ENCODE peak calls at places on chromosomes 12 and 14, in seven cellular contexts. C is cardiac muscle cell, P is Peyer's patch, M is glutamatergic neuron, J is fibroblast of villous mesenchyme, I is nephron progenitor cell, U is astrocyte of the spinal cord. E is an unnamed sample.

GRCh38 chr14:50335389-50335788 is 23.3 kb downstream of the DMAC2L start:
- DNase-seq in P (peak; percentile 61), C (peak; percentile 39), I (peak; percentile 27), U (peak; percentile 83), J (peak; percentile 75), M (peak; percentile 47), E (peak; percentile 42)

GRCh38 chr12:127262658-127263057 is 1004.3 kb upstream of the TMEM132C start:
- DNase-seq in J (no peak), C (no peak), U (no peak), I (no peak), P (no peak), M (no peak), E (no peak)

GRCh38 chr12:19857197-19857596 is 417.9 kb downstream of the AEBP2 start:
- DNase-seq in M (no peak), I (no peak), J (no peak), C (no peak), U (no peak), P (no peak), E (no peak)

GRCh38 chr14:80681651-80682050 is 259.9 kb downstream of the CEP128 start:
- DNase-seq in J (no peak), M (no peak), I (no peak), U (no peak), P (no peak), C (no peak), E (no peak)

GRCh38 chr12:124504273-124505000 is 63.0 kb downstream of the NCOR2 start:
- DNase-seq in C (no peak), U (no peak), P (no peak), I (no peak), J (peak; percentile 90), M (no peak), E (no peak)

GRCh38 chr14:76653875-76654572 is 107.2 kb upstream of the VASH1 start:
- DNase-seq in I (no peak), C (no peak), J (no peak), P (no peak), U (no peak), M (no peak), E (no peak)

GRCh38 chr12:51926718-51927117 is 19.4 kb downstream of the ACVRL1 start:
- DNase-seq in C (peak; percentile 36), M (no peak), J (peak; percentile 49), U (no peak), P (peak; percentile 81), I (no peak), E (peak; percentile 70)

GRCh38 chr14:20350280-20350679 is 6.8 kb downstream of the PARP2 start:
- DNase-seq in J (peak; percentile 36), I (no peak), P (no peak), C (no peak), M (no peak), U (no peak), E (no peak)

GRCh38 chr14:30573203-30573814 is 14.4 kb downstream of the G2E3 start:
- DNase-seq in M (no peak), C (no peak), J (peak; percentile 77), U (peak; percentile 59), I (no peak), P (no peak), E (no peak)

GRCh38 chr12:93358821-93359220 is 18.9 kb upstream of the NUDT4 start:
- DNase-seq in C (no peak), I (no peak), M (no peak), P (no peak), J (no peak), U (peak; percentile 18), E (no peak)

GRCh38 chr12:13504074-13504473 is 307.5 kb downstream of the EMP1 start:
- DNase-seq in M (no peak), P (no peak), I (no peak), C (no peak), J (no peak), U (peak; percentile 46), E (no peak)

GRCh38 chr12:6332459-6332858 is 9.4 kb downstream of the TNFRSF1A start:
- DNase-seq in J (peak; percentile 53), C (no peak), U (peak; percentile 74), I (no peak), M (no peak), P (no peak), E (no peak)

GRCh38 chr14:76902591-76902990 is 76.4 kb downstream of the LRRC74A start:
- DNase-seq in C (no peak), U (no peak), P (no peak), I (no peak), J (no peak), M (no peak), E (no peak)

GRCh38 chr12:104604995-104605675 is 148.4 kb downstream of the CHST11 start:
- DNase-seq in P (no peak), C (no peak), I (peak; percentile 30), U (no peak), J (peak; percentile 51), M (peak; percentile 46), E (no peak)

GRCh38 chr12:13173537-13173936 is 23.0 kb upstream of the EMP1 start:
- DNase-seq in I (no peak), U (peak; percentile 95), C (no peak), J (peak; percentile 88), M (no peak), P (peak; percentile 61), E (no peak)

GRCh38 chr12:122123051-122123760 is 44.6 kb downstream of the MLXIP start:
- DNase-seq in M (peak; percentile 81), J (peak; percentile 79), I (peak; percentile 85), U (peak; percentile 72), P (peak; percentile 88), C (peak; percentile 78), E (peak; percentile 81)

GRCh38 chr12:120688527-120689071 is 1.6 kb downstream of the MLEC start:
- DNase-seq in M (no peak), J (peak; percentile 45), U (peak; percentile 56), C (peak; percentile 18), P (peak; percentile 73), I (no peak), E (peak; percentile 32)

GRCh38 chr12:120684523-120684932 is 2.4 kb upstream of the MLEC start:
- DNase-seq in J (peak; percentile 75), I (no peak), P (no peak), C (no peak), M (no peak), U (no peak), E (no peak)

GRCh38 chr12:120687570-120688289 is 781 bp downstream of the MLEC start:
- DNase-seq in U (no peak), P (no peak), M (no peak), J (peak; percentile 27), I (peak; percentile 26), C (peak; percentile 47), E (no peak)

GRCh38 chr12:120686151-120686689 is 729 bp upstream of the MLEC start:
- DNase-seq in J (peak; percentile 98), C (peak; percentile 100), U (peak; percentile 97), M (peak; percentile 93), I (peak; percentile 96), P (peak; percentile 99), E (peak; percentile 98)

DNA sequence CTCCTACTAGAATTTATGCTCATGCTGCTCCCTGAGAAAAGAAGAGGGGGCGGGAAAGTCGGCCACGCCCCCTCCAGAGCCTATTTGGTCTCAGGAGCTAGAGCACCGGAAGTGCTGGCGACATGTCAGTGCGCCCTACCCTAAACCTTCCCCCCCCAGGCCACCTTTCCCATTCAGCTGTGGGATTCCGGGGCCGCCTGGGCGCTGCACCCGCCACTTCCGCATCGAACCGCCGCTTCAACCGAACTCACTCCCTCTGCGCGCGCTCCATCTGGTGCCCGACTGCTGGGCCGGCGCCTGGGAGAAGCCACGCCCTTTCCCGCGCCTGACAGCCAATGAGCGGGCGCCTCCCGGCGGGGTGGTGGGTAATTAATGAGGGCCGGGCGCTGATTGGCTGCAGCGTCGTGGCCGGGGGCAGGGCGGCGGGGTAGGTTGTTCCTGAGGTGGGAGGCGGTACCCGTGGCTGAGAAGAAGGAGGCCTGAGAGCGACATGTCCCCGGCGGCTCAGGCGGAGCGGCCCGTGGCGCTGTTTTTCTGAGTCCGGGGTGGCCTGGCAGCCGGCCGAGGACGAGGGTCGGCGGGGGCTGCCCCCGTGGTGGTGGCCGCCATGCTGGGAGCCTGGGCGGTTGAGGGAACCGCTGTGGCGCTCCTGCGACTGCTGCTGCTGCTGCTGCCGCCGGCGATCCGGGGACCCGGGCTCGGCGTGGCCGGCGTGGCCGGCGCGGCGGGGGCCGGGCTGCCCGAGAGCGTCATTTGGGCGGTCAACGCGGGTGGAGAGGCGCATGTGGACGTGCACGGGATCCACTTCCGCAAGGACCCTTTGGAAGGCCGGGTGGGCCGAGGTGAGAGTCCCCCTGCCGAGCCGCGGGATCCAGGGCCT is at the start of gene MLEC:
- DNase-seq in I (peak; percentile 99), J (peak; percentile 97), U (peak; percentile 98), M (peak; percentile 99), P (peak; percentile 99), C (peak; percentile 98), E (peak; percentile 98)
- TF ChIP-seq CTCF in I (no peak), J (no peak), U (no peak), M (no peak), P (no peak), C (no peak), E (peak; percentile 11)

DNA sequence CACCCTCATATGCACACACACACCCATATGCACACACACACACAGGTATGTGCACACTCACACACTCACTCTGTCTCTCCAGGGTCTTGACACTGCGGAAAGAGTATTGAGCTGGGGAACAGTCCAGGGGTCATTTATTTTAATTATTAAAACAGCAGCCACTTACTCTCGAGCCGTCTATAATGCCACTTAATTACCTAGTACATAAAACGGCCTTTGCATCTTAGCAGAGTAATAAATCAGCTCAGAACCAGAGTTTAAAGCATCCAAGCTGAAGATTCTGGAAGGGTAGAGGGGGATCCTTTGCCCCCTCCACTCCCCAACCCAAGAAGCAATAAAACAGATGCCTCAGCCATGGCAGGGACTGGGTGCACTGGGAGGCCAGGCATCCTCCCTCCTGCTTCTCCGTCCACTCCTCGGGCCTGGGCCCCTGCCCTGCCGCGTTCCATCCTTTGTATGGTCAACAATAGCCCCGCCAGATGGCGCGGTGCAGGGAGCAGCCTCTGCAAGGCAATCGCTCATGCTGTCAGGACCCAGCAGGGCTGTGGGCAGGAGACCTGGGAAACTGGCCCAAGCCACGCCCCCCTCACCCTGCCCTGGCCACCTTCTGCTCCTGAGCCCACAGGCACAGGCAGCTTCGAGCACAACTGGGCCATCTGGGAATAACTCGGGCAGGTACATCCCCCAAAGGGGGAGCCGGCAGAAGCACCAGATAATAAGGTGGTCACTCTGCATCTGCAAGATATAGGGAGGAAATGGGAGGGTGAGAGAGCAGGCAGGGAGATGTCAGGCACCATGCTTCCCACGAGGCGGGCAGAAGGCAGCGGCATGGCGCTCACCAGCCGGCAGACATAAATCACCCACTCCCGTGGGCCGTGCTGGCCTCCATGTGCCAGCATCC is 40.9 kb downstream of the CCDC85C start:
- DNase-seq in U (peak; percentile 84), M (peak; percentile 86), I (peak; percentile 92), J (peak; percentile 61), P (peak; percentile 79), C (peak; percentile 96), E (peak; percentile 76)
- TF ChIP-seq CTCF in U (peak; percentile 70), M (no peak), I (peak; percentile 42), J (peak; percentile 48), P (no peak), C (peak; percentile 57), E (peak; percentile 31)

DNA sequence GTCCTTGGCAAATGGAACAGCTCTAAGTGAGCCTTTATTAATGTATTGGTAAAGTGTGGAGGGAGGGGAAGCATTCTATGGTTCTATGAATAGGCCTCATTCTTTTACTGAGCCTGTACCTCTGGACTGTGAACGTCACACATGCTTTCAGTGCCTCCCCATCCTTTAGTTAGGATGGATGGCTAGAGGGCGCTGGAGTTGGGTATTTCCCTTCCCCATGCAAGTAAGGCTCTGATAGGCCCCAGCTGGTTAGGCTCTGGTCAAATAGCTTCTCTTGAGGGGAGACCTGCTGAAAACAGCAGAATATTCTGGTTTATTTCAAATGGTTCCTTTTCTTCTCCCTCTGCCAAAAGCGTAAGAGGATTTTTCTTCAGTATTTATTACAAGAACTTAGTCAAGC is 860.9 kb upstream of the MDGA2 start:
- DNase-seq in J (peak; percentile 1), U (no peak), I (peak; percentile 11), C (peak; percentile 60), M (peak; percentile 35), P (no peak), E (peak; percentile 26)
- TF ChIP-seq CTCF in J (no peak), U (no peak), I (no peak), C (no peak), M (no peak), P (no peak), E (no peak)

GRCh38 chr12:110565919-110566871 is 16.9 kb downstream of the PPTC7 start:
- DNase-seq in M (no peak), U (no peak), J (no peak), P (no peak), C (no peak), I (no peak), E (no peak)
- TF ChIP-seq CTCF in M (no peak), U (no peak), J (no peak), P (no peak), C (no peak), I (no peak), E (no peak)